ENCODE peak calls at places on chromosomes 13 and 19, in four cellular contexts. F is GM03348, J is EL, G is HT1080. C is an unnamed sample.

GRCh38 chr13:39527961-39528720 is 74.9 kb downstream of the LHFPL6 start:
- DNase-seq in F (peak; percentile 87), J (peak; percentile 96), G (peak; percentile 96), C (peak; percentile 87)

GRCh38 chr13:86795858-86796257 is 875.3 kb upstream of the SLITRK5 start:
- DNase-seq in J (no peak), G (no peak), F (no peak), C (no peak)

GRCh38 chr19:48480476-48481190 is 11.5 kb downstream of the CYTH2 start:
- DNase-seq in F (peak; percentile 57), G (no peak), J (no peak), C (no peak)

GRCh38 chr13:20831933-20832332 is 58.2 kb upstream of the EEF1AKMT1 start:
- DNase-seq in F (no peak), G (no peak), J (no peak), C (no peak)

GRCh38 chr19:55638864-55639359 is 1.9 kb upstream of the ZNF580 start:
- DNase-seq in J (peak; percentile 39), F (no peak), G (no peak), C (no peak)

GRCh38 chr13:76164290-76164689 is 528.2 kb downstream of the LMO7 start:
- DNase-seq in G (peak; percentile 12), F (no peak), J (peak; percentile 2), C (no peak)

GRCh38 chr19:17658666-17659065 is 29.5 kb downstream of the UNC13A start:
- DNase-seq in F (peak; percentile 53), J (no peak), G (no peak), C (no peak)

GRCh38 chr13:31545616-31546015 is 193.7 kb upstream of the RXFP2 start:
- DNase-seq in J (peak; percentile 55), F (peak; percentile 63), G (peak; percentile 12), C (no peak)

GRCh38 chr19:11798391-11799296 is at the start of gene ZNF491:
- DNase-seq in F (peak; percentile 98), G (peak; percentile 47), J (peak; percentile 90), C (no peak)

GRCh38 chr19:45100797-45101196 is 7.8 kb downstream of the PPP1R37 start:
- DNase-seq in J (peak; percentile 29), G (no peak), F (no peak), C (no peak)

GRCh38 chr19:2312819-2313501 is 5.0 kb upstream of the LINGO3 start:
- DNase-seq in F (no peak), J (no peak), G (no peak), C (no peak)

GRCh38 chr19:34325961-34326360 is 39.0 kb upstream of the GPI start:
- DNase-seq in G (no peak), F (no peak), J (no peak), C (no peak)

GRCh38 chr13:46071590-46072249 is 19.2 kb upstream of the ZC3H13 start:
- DNase-seq in F (no peak), J (no peak), G (no peak), C (no peak)

GRCh38 chr13:42548731-42549554 is 25.0 kb upstream of the TNFSF11 start:
- DNase-seq in J (no peak), F (no peak), G (peak; percentile 17), C (no peak)

GRCh38 chr13:28392428-28392827 is 102.5 kb downstream of the FLT1 start:
- DNase-seq in J (no peak), G (no peak), F (no peak), C (no peak)

GRCh38 chr19:39846678-39847486 is 703 bp upstream of the FBL start:
- DNase-seq in F (no peak), J (peak; percentile 40), G (no peak), C (no peak)

GRCh38 chr13:70792121-70792520 is 683.9 kb upstream of the KLHL1 start:
- DNase-seq in F (no peak), G (no peak), J (no peak), C (no peak)

GRCh38 chr13:22700488-22700887 is 480.3 kb upstream of the SGCG start:
- DNase-seq in G (no peak), F (no peak), J (no peak), C (no peak)

GRCh38 chr13:52128714-52129700 is at the start of gene NEK5:
- DNase-seq in G (peak; percentile 46), J (peak; percentile 53), F (peak; percentile 92), C (peak; percentile 54)

GRCh38 chr13:80376554-80376953 is 35.6 kb upstream of the SPRY2 start:
- DNase-seq in J (no peak), G (no peak), F (no peak), C (no peak)

GRCh38 chr13:43698743-43699142 is 88.0 kb downstream of the ENOX1 start:
- DNase-seq in F (peak; percentile 43), J (peak; percentile 8), G (peak; percentile 34), C (no peak)

GRCh38 chr13:78147905-78148304 is 229.3 kb upstream of the EDNRB start:
- DNase-seq in J (peak; percentile 90), F (peak; percentile 62), G (peak; percentile 88), C (peak; percentile 87)

GRCh38 chr13:27712421-27712820 is 79.9 kb upstream of the GSX1 start:
- DNase-seq in J (no peak), G (no peak), F (peak; percentile 22), C (no peak)